ENCODE peak calls at places on chromosomes 2 and 18, in eight cellular contexts. W is dorsolateral prefrontal cortex, C is MM.1S, G is nephron progenitor cell, L is transverse colon, S is neural progenitor cell, F is fibroblast of villous mesenchyme, D is H9. U is an unnamed sample.

GRCh38 chr2:75002007-75002406 is 43.6 kb downstream of the POLE4 start:
- DNase-seq in W (no peak), C (no peak), G (no peak), L (no peak), S (no peak), F (peak; percentile 66), D (no peak), U (no peak)

GRCh38 chr2:212994976-212995375 is 156.4 kb downstream of the IKZF2 start:
- DNase-seq in W (no peak), C (no peak), G (no peak), L (no peak), S (no peak), F (no peak), D (no peak), U (no peak)

GRCh38 chr18:7601249-7601620 is 34.1 kb downstream of the PTPRM start:
- DNase-seq in W (no peak), C (peak; percentile 54), G (no peak), L (no peak), S (no peak), F (peak; percentile 34), D (no peak), U (no peak)

GRCh38 chr2:173959909-173960308 is 5.3 kb downstream of the SP3 start:
- DNase-seq in W (no peak), C (no peak), G (no peak), L (no peak), S (no peak), F (no peak), D (no peak), U (no peak)

GRCh38 chr18:3624818-3625716 is 175.1 kb downstream of the TGIF1 start:
- DNase-seq in W (no peak), C (no peak), G (no peak), L (peak; percentile 42), S (no peak), F (peak; percentile 94), D (no peak), U (no peak)

GRCh38 chr2:5111581-5111980 is 580.6 kb upstream of the SOX11 start:
- DNase-seq in W (no peak), C (no peak), G (no peak), L (no peak), S (no peak), F (no peak), D (no peak), U (no peak)

GRCh38 chr2:236959876-236960275 is 125.8 kb upstream of the COPS8 start:
- DNase-seq in W (no peak), C (no peak), G (no peak), L (no peak), S (no peak), F (no peak), D (no peak), U (no peak)

GRCh38 chr2:190599073-190599472 is 49.8 kb upstream of the NAB1 start:
- DNase-seq in W (no peak), C (no peak), G (no peak), L (no peak), S (no peak), F (peak; percentile 20), D (no peak), U (no peak)

GRCh38 chr18:62437520-62438329 is 85.1 kb upstream of the ZCCHC2 start:
- DNase-seq in W (peak; percentile 50), C (no peak), G (no peak), L (peak; percentile 17), S (no peak), F (peak; percentile 37), D (no peak), U (no peak)

GRCh38 chr2:124816007-124816406 is 790.9 kb downstream of the CNTNAP5 start:
- DNase-seq in W (no peak), C (no peak), G (no peak), L (no peak), S (no peak), F (no peak), D (no peak), U (no peak)

GRCh38 chr2:70893186-70893585 is 42.5 kb upstream of the ATP6V1B1 start:
- DNase-seq in W (no peak), C (no peak), G (no peak), L (no peak), S (no peak), F (no peak), D (no peak), U (no peak)

GRCh38 chr2:12131975-12132374 is 385.5 kb downstream of the LPIN1 start:
- DNase-seq in W (no peak), C (no peak), G (no peak), L (no peak), S (no peak), F (peak; percentile 76), D (no peak), U (no peak)

GRCh38 chr2:228917195-228917594 is 353.9 kb downstream of the PID1 start:
- DNase-seq in W (no peak), C (no peak), G (no peak), L (no peak), S (no peak), F (peak; percentile 31), D (no peak), U (no peak)

GRCh38 chr2:175804130-175804529 is 197.9 kb downstream of the LNPK start:
- DNase-seq in W (no peak), C (no peak), G (no peak), L (no peak), S (peak; percentile 9), F (no peak), D (no peak), U (no peak)

GRCh38 chr2:96547203-96547641 is 10.7 kb downstream of the ARID5A start:
- DNase-seq in W (no peak), C (no peak), G (no peak), L (no peak), S (no peak), F (no peak), D (peak; percentile 73), U (no peak)

GRCh38 chr2:166239548-166239947 is 111.7 kb upstream of the SCN1A start:
- DNase-seq in W (no peak), C (no peak), G (no peak), L (no peak), S (no peak), F (peak; percentile 69), D (no peak), U (no peak)

DNA sequence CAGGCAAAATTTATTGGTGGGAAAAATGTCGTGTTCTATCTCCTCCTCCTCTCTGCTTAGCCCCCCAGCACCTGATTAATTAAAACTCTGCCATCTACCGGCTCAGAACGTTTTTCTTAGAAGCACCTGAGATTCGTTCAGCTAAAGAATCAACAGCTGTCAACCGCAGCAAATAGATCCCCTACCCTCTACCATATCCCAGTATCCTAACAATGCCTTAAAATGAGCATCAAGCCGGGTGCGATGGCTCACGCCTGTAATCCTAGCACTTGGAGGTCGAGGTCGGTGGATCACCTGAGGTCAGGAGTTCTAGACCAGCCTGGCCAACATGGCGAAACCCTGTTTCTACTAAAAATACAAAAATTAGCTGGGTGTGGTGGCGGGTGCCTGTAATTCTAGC is 165.4 kb downstream of the FMNL2 start:
- DNase-seq in W (no peak), C (no peak), G (no peak), L (no peak), S (no peak), F (no peak), D (no peak), U (no peak)
- TF ChIP-seq CTCF in W (no peak), C (no peak), G (no peak), L (no peak), S (no peak), F (no peak), D (peak; percentile 34), U (no peak)

GRCh38 chr2:88448248-88448647 is 4.2 kb downstream of the FOXI3 start:
- DNase-seq in W (no peak), C (no peak), G (no peak), L (no peak), S (no peak), F (no peak), D (no peak), U (no peak)
- TF ChIP-seq CTCF in W (no peak), C (no peak), G (no peak), L (no peak), S (no peak), F (no peak), D (peak; percentile 35), U (no peak)

DNA sequence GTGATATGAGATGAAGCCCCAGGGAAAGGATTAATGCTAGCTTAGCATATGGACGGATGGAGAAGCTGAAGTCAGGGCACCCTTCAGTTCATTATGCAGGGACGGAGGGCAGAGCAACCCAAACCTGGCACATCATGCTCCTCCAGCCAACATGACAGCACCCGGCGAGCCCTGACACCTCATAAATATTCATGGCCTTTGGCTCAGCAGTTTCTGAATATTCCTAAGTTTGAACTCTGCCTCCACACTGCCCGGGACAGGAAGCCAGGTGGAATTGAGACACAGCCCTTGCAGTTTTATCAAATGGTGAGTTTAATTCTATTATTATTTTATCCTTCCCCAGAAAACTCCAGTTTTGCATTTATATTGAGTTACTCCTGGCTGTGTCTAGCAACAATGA is 87.3 kb upstream of the SH3BP4 start:
- DNase-seq in W (no peak), C (no peak), G (no peak), L (no peak), S (no peak), F (no peak), D (no peak), U (no peak)
- TF ChIP-seq CTCF in W (no peak), C (no peak), G (no peak), L (no peak), S (no peak), F (no peak), D (no peak), U (no peak)

DNA sequence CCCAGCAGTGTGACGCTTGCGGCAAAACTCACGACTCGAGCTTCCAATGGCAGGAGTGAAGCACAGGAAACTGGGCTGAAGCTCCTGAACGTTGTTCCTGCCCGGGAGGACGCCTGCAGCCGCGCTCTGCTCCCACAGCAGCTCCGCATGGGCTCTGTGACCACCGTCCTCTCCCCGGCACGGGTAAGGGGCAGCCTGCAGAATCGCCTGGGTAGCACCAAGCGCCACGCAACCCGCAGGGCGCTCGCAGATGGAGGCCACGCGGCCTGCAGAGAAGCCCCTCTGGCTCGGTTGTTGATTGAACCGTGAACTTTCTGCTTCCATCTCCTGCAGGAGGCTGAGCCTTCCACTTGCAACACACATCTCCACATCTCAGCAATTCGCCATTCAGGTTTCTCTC is 63.3 kb upstream of the ZNF236 start:
- DNase-seq in W (no peak), C (no peak), G (no peak), L (no peak), S (no peak), F (no peak), D (no peak), U (no peak)
- TF ChIP-seq CTCF in W (no peak), C (no peak), G (no peak), L (no peak), S (no peak), F (no peak), D (no peak), U (no peak)